ENCODE peak calls at places on chromosomes 16 and 17, in seven cellular contexts. One of them, this sample, is unnamed. For H3K27me3, the result is how much of the 10 kb centered on the place peaks cover.

GRCh38 chr16:51648521-51648920 is 497.5 kb upstream of the SALL1 start:
- DNase-seq in neuronal stem cell: no peak
- DNase-seq in H9: no peak
- DNase-seq in H1: no peak
- DNase-seq in IMR-90: no peak
- DNase-seq in trophoblast cell: no peak
- DNase-seq in mesendoderm: no peak
- DNase-seq in this sample: no peak

GRCh38 chr16:67301080-67301757 is 21.9 kb downstream of the PLEKHG4 start:
- DNase-seq in neuronal stem cell: no peak
- DNase-seq in H9: no peak
- DNase-seq in IMR-90: no peak
- DNase-seq in trophoblast cell: no peak
- DNase-seq in mesendoderm: no peak
- DNase-seq in H1: no peak
- DNase-seq in this sample: no peak

GRCh38 chr17:33142703-33143299 is 150.3 kb downstream of the ASIC2 start:
- DNase-seq in trophoblast cell: peak
- DNase-seq in H1: peak
- DNase-seq in IMR-90: peak
- DNase-seq in neuronal stem cell: peak
- DNase-seq in mesendoderm: peak
- DNase-seq in H9: peak
- DNase-seq in this sample: peak

GRCh38 chr16:22369221-22369811 is 5.1 kb downstream of the CDR2 start:
- DNase-seq in H1: no peak
- DNase-seq in IMR-90: peak
- DNase-seq in H9: no peak
- DNase-seq in neuronal stem cell: no peak
- DNase-seq in trophoblast cell: no peak
- DNase-seq in mesendoderm: no peak
- DNase-seq in this sample: peak

GRCh38 chr17:66268247-66268927 is 34.0 kb upstream of the PRKCA start:
- DNase-seq in trophoblast cell: no peak
- DNase-seq in H9: no peak
- DNase-seq in mesendoderm: no peak
- DNase-seq in neuronal stem cell: no peak
- DNase-seq in H1: no peak
- DNase-seq in IMR-90: peak
- DNase-seq in this sample: peak

GRCh38 chr17:17500999-17501605 is 4.9 kb upstream of the RASD1 start:
- DNase-seq in H1: no peak
- DNase-seq in trophoblast cell: no peak
- DNase-seq in IMR-90: no peak
- DNase-seq in mesendoderm: no peak
- DNase-seq in neuronal stem cell: no peak
- DNase-seq in H9: peak
- DNase-seq in this sample: no peak

GRCh38 chr16:15777533-15778203 is 79.2 kb downstream of the MYH11 start:
- DNase-seq in trophoblast cell: peak
- DNase-seq in neuronal stem cell: peak
- DNase-seq in IMR-90: peak
- DNase-seq in H1: peak
- DNase-seq in H9: peak
- DNase-seq in mesendoderm: peak
- DNase-seq in this sample: peak

GRCh38 chr17:28180449-28180848 is 138.0 kb downstream of the NLK start:
- DNase-seq in neuronal stem cell: no peak
- DNase-seq in trophoblast cell: no peak
- DNase-seq in IMR-90: peak
- DNase-seq in H9: no peak
- DNase-seq in H1: no peak
- DNase-seq in mesendoderm: no peak
- DNase-seq in this sample: peak

GRCh38 chr17:36761203-36761945 is 160.0 kb downstream of the MRM1 start:
- DNase-seq in neuronal stem cell: peak
- DNase-seq in trophoblast cell: no peak
- DNase-seq in IMR-90: no peak
- DNase-seq in mesendoderm: no peak
- DNase-seq in H9: peak
- DNase-seq in H1: no peak
- DNase-seq in this sample: no peak

GRCh38 chr16:49492090-49492801 is 118.6 kb downstream of the C16orf78 start:
- DNase-seq in trophoblast cell: peak
- DNase-seq in H9: peak
- DNase-seq in H1: peak
- DNase-seq in mesendoderm: peak
- DNase-seq in neuronal stem cell: peak
- DNase-seq in IMR-90: no peak
- DNase-seq in this sample: peak

GRCh38 chr17:4332296-4332970 is 34.0 kb downstream of the UBE2G1 start:
- DNase-seq in H9: no peak
- DNase-seq in IMR-90: peak
- DNase-seq in neuronal stem cell: peak
- DNase-seq in mesendoderm: peak
- DNase-seq in H1: no peak
- DNase-seq in trophoblast cell: peak
- DNase-seq in this sample: peak

GRCh38 chr16:53642094-53642493 is 61.6 kb downstream of the RPGRIP1L start:
- DNase-seq in H1: no peak
- DNase-seq in mesendoderm: no peak
- DNase-seq in trophoblast cell: no peak
- DNase-seq in neuronal stem cell: no peak
- DNase-seq in IMR-90: no peak
- DNase-seq in H9: no peak
- DNase-seq in this sample: no peak

GRCh38 chr16:14289692-14290340 is 218.7 kb downstream of the MRTFB start:
- DNase-seq in mesendoderm: peak
- DNase-seq in H1: peak
- DNase-seq in IMR-90: peak
- DNase-seq in neuronal stem cell: no peak
- DNase-seq in trophoblast cell: no peak
- DNase-seq in H9: peak
- DNase-seq in this sample: no peak

GRCh38 chr16:4847774-4848587 is 700 bp downstream of the UBN1 start:
- DNase-seq in IMR-90: peak
- DNase-seq in neuronal stem cell: peak
- DNase-seq in H9: peak
- DNase-seq in H1: no peak
- DNase-seq in trophoblast cell: peak
- DNase-seq in mesendoderm: peak
- DNase-seq in this sample: peak

GRCh38 chr16:2296662-2297505 is 29.0 kb upstream of the RNPS1 start:
- DNase-seq in H9: peak
- DNase-seq in mesendoderm: peak
- DNase-seq in IMR-90: no peak
- DNase-seq in H1: peak
- DNase-seq in neuronal stem cell: no peak
- DNase-seq in trophoblast cell: no peak
- DNase-seq in this sample: no peak

GRCh38 chr16:70380205-70380918 is 33.7 kb downstream of the DDX19A start:
- DNase-seq in trophoblast cell: peak
- DNase-seq in H9: peak
- DNase-seq in neuronal stem cell: peak
- DNase-seq in IMR-90: peak
- DNase-seq in H1: peak
- DNase-seq in mesendoderm: peak
- DNase-seq in this sample: peak

GRCh38 chr16:10642964-10643363 is 51.8 kb downstream of the TEKT5 start:
- DNase-seq in H9: no peak
- DNase-seq in neuronal stem cell: no peak
- DNase-seq in IMR-90: no peak
- DNase-seq in trophoblast cell: no peak
- DNase-seq in mesendoderm: no peak
- DNase-seq in H1: no peak
- DNase-seq in this sample: no peak

GRCh38 chr16:3857189-3858013 is 23.1 kb downstream of the CREBBP start:
- DNase-seq in mesendoderm: no peak
- DNase-seq in H9: no peak
- DNase-seq in IMR-90: peak
- DNase-seq in trophoblast cell: peak
- DNase-seq in neuronal stem cell: no peak
- DNase-seq in H1: no peak
- DNase-seq in this sample: peak

GRCh38 chr17:45768000-45768399 is 16.1 kb upstream of the CRHR1 start:
- DNase-seq in H9: peak
- DNase-seq in mesendoderm: peak
- DNase-seq in H1: no peak
- DNase-seq in IMR-90: no peak
- DNase-seq in neuronal stem cell: no peak
- DNase-seq in trophoblast cell: no peak
- DNase-seq in this sample: no peak

GRCh38 chr17:39027037-39027436 is 59.8 kb upstream of the FBXO47 start:
- DNase-seq in IMR-90: no peak
- DNase-seq in neuronal stem cell: no peak
- DNase-seq in H1: peak
- DNase-seq in mesendoderm: no peak
- DNase-seq in H9: peak
- DNase-seq in trophoblast cell: no peak
- DNase-seq in this sample: no peak
- H3K27me3 ChIP-seq in IMR-90: half or more
- H3K27me3 ChIP-seq in neuronal stem cell: under half
- H3K27me3 ChIP-seq in H1: under half
- H3K27me3 ChIP-seq in mesendoderm: under half
- H3K27me3 ChIP-seq in H9: under half
- H3K27me3 ChIP-seq in trophoblast cell: under half
- H3K27me3 ChIP-seq in this sample: under half

DNA sequence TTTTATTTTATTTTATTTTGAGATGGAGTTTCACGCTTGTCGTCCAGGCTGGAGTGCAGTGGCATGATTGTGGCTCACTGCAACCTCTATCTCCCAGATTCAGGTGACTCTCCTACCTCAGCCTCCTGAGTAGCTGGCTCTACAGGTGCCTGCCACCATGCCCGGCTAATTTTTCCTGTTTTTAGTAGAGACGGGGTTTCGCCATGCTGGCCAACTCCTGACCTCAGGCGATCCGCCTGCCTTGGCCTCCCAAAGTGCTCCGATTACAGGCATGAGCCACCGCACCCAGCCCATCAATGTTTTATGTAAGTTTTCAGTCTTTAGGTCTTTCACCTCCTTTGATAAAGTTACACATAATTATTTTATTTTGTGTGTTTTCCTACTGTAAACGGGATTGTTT is 154.6 kb downstream of the COPRS start:
- DNase-seq in mesendoderm: no peak
- DNase-seq in neuronal stem cell: no peak
- DNase-seq in IMR-90: no peak
- DNase-seq in H9: no peak
- DNase-seq in trophoblast cell: peak
- DNase-seq in H1: no peak
- DNase-seq in this sample: no peak
- H3K18ac ChIP-seq in mesendoderm: no peak
- H3K18ac ChIP-seq in neuronal stem cell: peak
- H3K18ac ChIP-seq in IMR-90: no peak
- H3K18ac ChIP-seq in H9: no peak
- H3K18ac ChIP-seq in trophoblast cell: no peak
- H3K18ac ChIP-seq in H1: no peak
- H3K18ac ChIP-seq in this sample: no peak

GRCh38 chr17:48587276-48588073 is 2.6 kb downstream of the HOXB3 start:
- DNase-seq in IMR-90: peak
- DNase-seq in mesendoderm: no peak
- DNase-seq in trophoblast cell: no peak
- DNase-seq in H1: no peak
- DNase-seq in neuronal stem cell: no peak
- DNase-seq in H9: no peak
- DNase-seq in this sample: peak

GRCh38 chr17:48579738-48580543 is 1.8 kb upstream of the HOXB4 start:
- DNase-seq in H1: no peak
- DNase-seq in IMR-90: peak
- DNase-seq in neuronal stem cell: no peak
- DNase-seq in mesendoderm: no peak
- DNase-seq in H9: no peak
- DNase-seq in trophoblast cell: no peak
- DNase-seq in this sample: peak

GRCh38 chr17:48582750-48583069 is 4.6 kb upstream of the HOXB4 start:
- DNase-seq in H9: no peak
- DNase-seq in H1: no peak
- DNase-seq in trophoblast cell: no peak
- DNase-seq in mesendoderm: no peak
- DNase-seq in neuronal stem cell: no peak
- DNase-seq in IMR-90: no peak
- DNase-seq in this sample: no peak

GRCh38 chr17:48586355-48586924 is 3.6 kb downstream of the HOXB3 start:
- DNase-seq in IMR-90: peak
- DNase-seq in mesendoderm: no peak
- DNase-seq in H1: no peak
- DNase-seq in trophoblast cell: no peak
- DNase-seq in H9: no peak
- DNase-seq in neuronal stem cell: no peak
- DNase-seq in this sample: no peak

GRCh38 chr17:48583708-48584582 is 5.8 kb upstream of the HOXB4 start:
- DNase-seq in trophoblast cell: no peak
- DNase-seq in neuronal stem cell: no peak
- DNase-seq in H1: no peak
- DNase-seq in IMR-90: peak
- DNase-seq in H9: no peak
- DNase-seq in mesendoderm: no peak
- DNase-seq in this sample: no peak
- H3K27me3 ChIP-seq in trophoblast cell: under half
- H3K27me3 ChIP-seq in neuronal stem cell: half or more
- H3K27me3 ChIP-seq in H1: half or more
- H3K27me3 ChIP-seq in IMR-90: under half
- H3K27me3 ChIP-seq in H9: half or more
- H3K27me3 ChIP-seq in mesendoderm: half or more
- H3K27me3 ChIP-seq in this sample: under half

GRCh38 chr16:81238296-81239011 is at the start of gene BCO1:
- DNase-seq in H9: peak
- DNase-seq in mesendoderm: peak
- DNase-seq in IMR-90: peak
- DNase-seq in trophoblast cell: no peak
- DNase-seq in neuronal stem cell: peak
- DNase-seq in H1: no peak
- DNase-seq in this sample: peak
- H3K18ac ChIP-seq in H9: peak
- H3K18ac ChIP-seq in mesendoderm: no peak
- H3K18ac ChIP-seq in IMR-90: no peak
- H3K18ac ChIP-seq in trophoblast cell: no peak
- H3K18ac ChIP-seq in neuronal stem cell: no peak
- H3K18ac ChIP-seq in H1: peak
- H3K18ac ChIP-seq in this sample: no peak

This sample was measured in mesenchymal stem cell.